ENCODE peak calls at places on chromosomes 16 and 17, in seven cellular contexts. One of them, this sample, is unnamed.

GRCh38 chr16:56263711-56264608 is 72.7 kb downstream of the GNAO1 start:
- DNase-seq in HCT116: no peak
- DNase-seq in endothelial cell of umbilical vein: no peak
- DNase-seq in H1: no peak
- DNase-seq in GM12878: no peak
- DNase-seq in K562: peak; percentile 34
- DNase-seq in GM23338: no peak
- DNase-seq in this sample: no peak

GRCh38 chr17:73650617-73651200 is 6.5 kb upstream of the SDK2 start:
- DNase-seq in HCT116: no peak
- DNase-seq in endothelial cell of umbilical vein: no peak
- DNase-seq in H1: no peak
- DNase-seq in GM12878: no peak
- DNase-seq in K562: no peak
- DNase-seq in GM23338: no peak
- DNase-seq in this sample: no peak

GRCh38 chr17:3712811-3713463 is 10.8 kb upstream of the HASPIN start:
- DNase-seq in HCT116: no peak
- DNase-seq in endothelial cell of umbilical vein: no peak
- DNase-seq in H1: no peak
- DNase-seq in GM12878: peak; percentile 37
- DNase-seq in K562: no peak
- DNase-seq in GM23338: no peak
- DNase-seq in this sample: no peak

GRCh38 chr17:45431531-45432404 is 902 bp downstream of the ARHGAP27 start:
- DNase-seq in HCT116: peak; percentile 87
- DNase-seq in endothelial cell of umbilical vein: peak; percentile 54
- DNase-seq in H1: peak; percentile 95
- DNase-seq in GM12878: no peak
- DNase-seq in K562: peak; percentile 94
- DNase-seq in GM23338: peak; percentile 97
- DNase-seq in this sample: no peak

GRCh38 chr16:89104930-89105571 is 11.4 kb downstream of the ACSF3 start:
- DNase-seq in HCT116: no peak
- DNase-seq in endothelial cell of umbilical vein: no peak
- DNase-seq in H1: no peak
- DNase-seq in GM12878: no peak
- DNase-seq in K562: no peak
- DNase-seq in GM23338: no peak
- DNase-seq in this sample: no peak

GRCh38 chr16:1509307-1510221 is 16.4 kb downstream of the TELO2 start:
- DNase-seq in HCT116: no peak
- DNase-seq in endothelial cell of umbilical vein: peak; percentile 15
- DNase-seq in H1: no peak
- DNase-seq in GM12878: no peak
- DNase-seq in K562: no peak
- DNase-seq in GM23338: no peak
- DNase-seq in this sample: no peak

GRCh38 chr17:57810740-57811632 is 38.9 kb downstream of the MRPS23 start:
- DNase-seq in HCT116: no peak
- DNase-seq in endothelial cell of umbilical vein: no peak
- DNase-seq in H1: no peak
- DNase-seq in GM12878: no peak
- DNase-seq in K562: no peak
- DNase-seq in GM23338: no peak
- DNase-seq in this sample: peak; percentile 87

GRCh38 chr17:42670199-42670924 is 6.4 kb downstream of the PLEKHH3 start:
- DNase-seq in HCT116: no peak
- DNase-seq in endothelial cell of umbilical vein: no peak
- DNase-seq in H1: peak; percentile 82
- DNase-seq in GM12878: no peak
- DNase-seq in K562: peak; percentile 44
- DNase-seq in GM23338: peak; percentile 83
- DNase-seq in this sample: no peak

GRCh38 chr17:4577386-4577993 is 6.8 kb upstream of the SMTNL2 start:
- DNase-seq in HCT116: no peak
- DNase-seq in endothelial cell of umbilical vein: no peak
- DNase-seq in H1: no peak
- DNase-seq in GM12878: no peak
- DNase-seq in K562: no peak
- DNase-seq in GM23338: no peak
- DNase-seq in this sample: no peak

GRCh38 chr16:85800321-85800669 is 800 bp downstream of the COX4I1 start:
- DNase-seq in HCT116: no peak
- DNase-seq in endothelial cell of umbilical vein: no peak
- DNase-seq in H1: no peak
- DNase-seq in GM12878: no peak
- DNase-seq in K562: no peak
- DNase-seq in GM23338: peak; percentile 36
- DNase-seq in this sample: no peak

DNA sequence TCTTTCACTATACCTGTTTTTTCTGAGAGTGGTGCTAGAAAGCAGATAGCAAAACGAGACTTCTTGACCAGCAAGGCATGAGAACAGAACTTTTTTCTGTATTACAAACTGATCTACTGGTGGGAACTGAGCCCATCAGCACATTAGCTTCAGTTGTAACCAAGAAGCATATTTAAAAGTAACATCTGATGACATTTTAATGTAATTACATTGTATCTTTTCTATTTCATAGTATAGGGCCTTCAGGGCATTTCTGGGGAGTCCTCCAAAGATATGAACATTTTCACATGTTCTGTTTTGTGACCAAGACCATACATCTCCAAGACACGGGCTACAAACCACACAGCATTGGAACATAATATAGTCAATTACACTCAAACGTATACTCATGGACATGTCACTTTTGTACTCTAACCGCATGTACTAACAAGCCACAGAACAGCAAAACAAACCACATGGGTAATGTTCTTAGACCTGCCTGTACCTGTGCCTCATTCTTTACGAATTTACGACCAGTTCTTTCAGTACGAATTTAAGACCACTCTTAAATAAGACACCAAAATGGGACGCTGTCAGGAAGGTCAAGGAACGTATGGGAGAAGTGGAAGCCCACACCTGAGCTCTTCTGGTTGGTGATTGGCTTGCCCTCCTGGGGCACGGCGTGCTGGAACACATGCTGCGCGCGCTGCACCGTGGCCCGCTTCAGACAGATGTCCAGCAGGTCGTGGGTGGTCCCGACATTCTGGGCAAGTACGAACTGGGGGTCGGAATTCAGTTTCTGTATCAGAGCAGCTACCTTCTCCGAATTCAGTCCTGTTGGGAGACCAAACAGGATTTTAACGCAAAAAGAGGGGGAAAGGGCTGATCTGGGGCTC is 811 bp downstream of the BLMH start:
- DNase-seq in HCT116: no peak
- DNase-seq in endothelial cell of umbilical vein: peak; percentile 57
- DNase-seq in H1: no peak
- DNase-seq in GM12878: no peak
- DNase-seq in K562: peak; percentile 55
- DNase-seq in GM23338: peak; percentile 70
- DNase-seq in this sample: no peak
- TF ChIP-seq EZH2 in HCT116: no peak
- TF ChIP-seq EZH2 in endothelial cell of umbilical vein: no peak
- TF ChIP-seq EZH2 in H1: no peak
- TF ChIP-seq EZH2 in GM12878: no peak
- TF ChIP-seq EZH2 in K562: no peak
- TF ChIP-seq EZH2 in GM23338: no peak
- TF ChIP-seq EZH2 in this sample: no peak

DNA sequence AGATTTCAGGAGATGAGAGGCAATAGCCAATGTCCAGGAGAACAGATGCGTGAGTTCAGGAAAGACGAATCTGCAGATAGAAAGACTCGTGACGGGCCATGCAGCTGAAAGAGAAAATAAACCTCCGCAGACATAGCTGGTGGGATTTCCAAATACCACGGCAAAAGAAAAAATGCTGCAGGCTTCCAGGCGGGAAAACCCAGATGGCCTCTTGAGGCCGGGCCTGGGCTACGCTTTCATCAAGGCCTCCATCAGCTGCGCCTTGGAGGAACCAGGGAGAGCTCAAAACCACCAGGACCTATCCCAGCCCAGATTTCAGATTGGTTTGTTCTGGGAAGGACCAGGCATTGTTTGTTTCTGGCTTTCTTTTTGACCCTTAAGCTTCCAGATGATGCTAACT is 16.7 kb downstream of the CCDC40 start:
- DNase-seq in HCT116: no peak
- DNase-seq in endothelial cell of umbilical vein: no peak
- DNase-seq in H1: no peak
- DNase-seq in GM12878: no peak
- DNase-seq in K562: no peak
- DNase-seq in GM23338: no peak
- DNase-seq in this sample: no peak
- TF ChIP-seq POLR2AphosphoS5 in HCT116: no peak
- TF ChIP-seq POLR2AphosphoS5 in endothelial cell of umbilical vein: no peak
- TF ChIP-seq POLR2AphosphoS5 in H1: no peak
- TF ChIP-seq POLR2AphosphoS5 in GM12878: no peak
- TF ChIP-seq POLR2AphosphoS5 in K562: no peak
- TF ChIP-seq POLR2AphosphoS5 in GM23338: no peak
- TF ChIP-seq POLR2AphosphoS5 in this sample: no peak

GRCh38 chr17:41429667-41430066 is 5.3 kb upstream of the KRT37 start:
- DNase-seq in HCT116: no peak
- DNase-seq in endothelial cell of umbilical vein: no peak
- DNase-seq in H1: no peak
- DNase-seq in GM12878: no peak
- DNase-seq in K562: no peak
- DNase-seq in GM23338: no peak
- DNase-seq in this sample: no peak

GRCh38 chr17:41439375-41439774 is 1.4 kb downstream of the KRT38 start:
- DNase-seq in HCT116: no peak
- DNase-seq in endothelial cell of umbilical vein: no peak
- DNase-seq in H1: no peak
- DNase-seq in GM12878: no peak
- DNase-seq in K562: no peak
- DNase-seq in GM23338: no peak
- DNase-seq in this sample: no peak

GRCh38 chr17:41437769-41438168 is 3.0 kb downstream of the KRT38 start:
- DNase-seq in HCT116: no peak
- DNase-seq in endothelial cell of umbilical vein: no peak
- DNase-seq in H1: no peak
- DNase-seq in GM12878: no peak
- DNase-seq in K562: no peak
- DNase-seq in GM23338: no peak
- DNase-seq in this sample: no peak

GRCh38 chr17:41437254-41437653 is 3.5 kb downstream of the KRT38 start:
- DNase-seq in HCT116: no peak
- DNase-seq in endothelial cell of umbilical vein: no peak
- DNase-seq in H1: no peak
- DNase-seq in GM12878: no peak
- DNase-seq in K562: no peak
- DNase-seq in GM23338: no peak
- DNase-seq in this sample: no peak

DNA sequence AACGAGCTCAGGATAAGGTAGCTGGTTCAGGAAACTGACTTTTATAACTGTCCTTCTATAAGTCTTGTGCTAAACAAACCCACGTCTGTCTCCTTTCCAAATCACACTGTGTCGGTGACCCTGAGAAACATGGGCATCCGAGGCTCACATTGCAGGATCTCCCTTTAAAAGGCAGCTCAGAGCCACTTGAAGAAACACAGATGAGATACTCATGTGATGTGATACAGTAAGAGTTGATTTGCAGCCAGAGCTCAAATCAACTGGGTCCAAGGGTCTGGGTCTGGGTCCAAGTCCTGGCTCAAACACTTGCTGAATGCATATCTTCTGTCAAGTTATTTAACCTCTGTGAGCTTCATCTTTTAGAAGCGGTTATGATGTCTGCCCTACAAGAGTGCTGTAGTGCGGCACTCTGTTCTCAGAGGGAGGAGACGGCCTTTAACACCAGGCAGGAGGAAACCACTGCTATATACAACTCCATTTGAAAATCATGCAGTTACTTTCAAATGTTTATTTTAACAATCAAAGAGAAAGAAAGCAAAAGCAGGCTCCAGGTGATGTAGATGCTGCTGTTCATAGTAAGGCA is 6.4 kb downstream of the KRT38 start:
- DNase-seq in HCT116: no peak
- DNase-seq in endothelial cell of umbilical vein: no peak
- DNase-seq in H1: no peak
- DNase-seq in GM12878: no peak
- DNase-seq in K562: no peak
- DNase-seq in GM23338: no peak
- DNase-seq in this sample: no peak
- TF ChIP-seq EZH2 in HCT116: no peak
- TF ChIP-seq EZH2 in endothelial cell of umbilical vein: no peak
- TF ChIP-seq EZH2 in H1: no peak
- TF ChIP-seq EZH2 in GM12878: no peak
- TF ChIP-seq EZH2 in K562: no peak
- TF ChIP-seq EZH2 in GM23338: no peak
- TF ChIP-seq EZH2 in this sample: no peak

GRCh38 chr17:77501101-77501566 is 360.4 kb downstream of the SEC14L1 start:
- DNase-seq in HCT116: no peak
- DNase-seq in endothelial cell of umbilical vein: no peak
- DNase-seq in H1: no peak
- DNase-seq in GM12878: no peak
- DNase-seq in K562: peak; percentile 65
- DNase-seq in GM23338: peak; percentile 86
- DNase-seq in this sample: no peak

GRCh38 chr17:77501751-77502625 is 361.2 kb downstream of the SEC14L1 start:
- DNase-seq in HCT116: no peak
- DNase-seq in endothelial cell of umbilical vein: no peak
- DNase-seq in H1: no peak
- DNase-seq in GM12878: no peak
- DNase-seq in K562: no peak
- DNase-seq in GM23338: no peak
- DNase-seq in this sample: no peak

GRCh38 chr17:77498875-77499698 is 358.3 kb downstream of the SEC14L1 start:
- DNase-seq in HCT116: no peak
- DNase-seq in endothelial cell of umbilical vein: no peak
- DNase-seq in H1: no peak
- DNase-seq in GM12878: no peak
- DNase-seq in K562: no peak
- DNase-seq in GM23338: no peak
- DNase-seq in this sample: no peak

GRCh38 chr17:77498056-77498785 is 357.5 kb downstream of the SEC14L1 start:
- DNase-seq in HCT116: no peak
- DNase-seq in endothelial cell of umbilical vein: no peak
- DNase-seq in H1: no peak
- DNase-seq in GM12878: no peak
- DNase-seq in K562: no peak
- DNase-seq in GM23338: no peak
- DNase-seq in this sample: no peak

DNA sequence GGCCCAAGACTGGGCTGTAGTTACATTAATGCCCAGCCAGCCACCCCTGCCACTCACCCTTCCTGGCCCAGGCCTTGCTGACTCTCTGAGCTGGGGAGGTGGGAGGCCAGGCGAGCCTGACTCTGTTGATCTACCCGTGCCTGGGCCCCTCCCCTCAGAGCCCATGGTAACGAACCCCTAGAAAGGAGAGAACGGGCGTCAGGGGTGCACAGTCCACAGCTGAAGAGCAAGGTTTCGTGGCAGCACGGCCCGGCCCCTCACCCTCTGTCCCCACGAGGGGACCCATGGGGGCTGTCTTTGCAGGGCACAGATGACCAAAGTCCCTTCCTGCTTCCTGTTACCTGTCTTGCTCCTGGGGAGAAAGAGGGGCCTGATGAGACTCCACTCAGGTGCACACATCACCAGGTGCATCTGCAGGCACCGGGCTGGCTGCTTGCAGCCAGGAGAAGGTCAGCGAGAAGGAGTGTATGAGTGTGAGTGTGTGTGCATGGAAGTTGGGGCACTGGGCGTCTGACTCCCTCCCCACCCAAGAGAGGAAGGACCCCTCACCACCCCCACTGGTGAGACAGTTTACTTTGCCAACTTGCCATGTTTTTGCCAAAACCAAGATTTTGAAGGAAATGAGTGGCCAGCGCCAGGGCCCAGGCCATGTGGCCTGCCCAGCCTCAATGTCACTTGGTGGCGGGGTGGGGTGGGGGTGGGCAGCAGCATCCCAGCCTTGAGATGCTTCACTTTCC is 359.1 kb downstream of the SEC14L1 start:
- DNase-seq in HCT116: no peak
- DNase-seq in endothelial cell of umbilical vein: no peak
- DNase-seq in H1: no peak
- DNase-seq in GM12878: no peak
- DNase-seq in K562: no peak
- DNase-seq in GM23338: no peak
- DNase-seq in this sample: no peak
- TF ChIP-seq POLR2AphosphoS5 in HCT116: peak; percentile 19
- TF ChIP-seq POLR2AphosphoS5 in endothelial cell of umbilical vein: no peak
- TF ChIP-seq POLR2AphosphoS5 in H1: no peak
- TF ChIP-seq POLR2AphosphoS5 in GM12878: peak; percentile 18
- TF ChIP-seq POLR2AphosphoS5 in K562: no peak
- TF ChIP-seq POLR2AphosphoS5 in GM23338: no peak
- TF ChIP-seq POLR2AphosphoS5 in this sample: no peak

This sample was measured in SK-N-MC.